ENCODE peak calls at places on chromosomes 2 and 18, in seven cellular contexts. R is ovary, T is transverse colon, O is tibial nerve, M is A549, V is H1, E is stomach. Q is an unnamed sample. For H3K4me1, the result is how much of the 10 kb centered on the place peaks cover.

GRCh38 chr2:201357216-201357615 is at the start of gene FLACC1:
- DNase-seq in R (no peak), T (no peak), O (no peak), M (peak), V (no peak), E (no peak), Q (no peak)

GRCh38 chr2:66445781-66446177 is 10.9 kb downstream of the MEIS1 start:
- DNase-seq in R (peak), T (no peak), O (no peak), M (no peak), V (peak), E (no peak), Q (peak)

GRCh38 chr2:102795641-102796040 is 33.8 kb downstream of the TMEM182 start:
- DNase-seq in R (no peak), T (no peak), O (no peak), M (no peak), V (no peak), E (no peak), Q (no peak)

GRCh38 chr2:33510589-33510968 is 34.1 kb downstream of the RASGRP3 start:
- DNase-seq in R (no peak), T (no peak), O (no peak), M (no peak), V (no peak), E (no peak), Q (no peak)

GRCh38 chr18:23529597-23529996 is 26.3 kb downstream of the RMC1 start:
- DNase-seq in R (no peak), T (no peak), O (no peak), M (peak), V (no peak), E (no peak), Q (no peak)

GRCh38 chr2:181944164-181944913 is 41.3 kb upstream of the PPP1R1C start:
- DNase-seq in R (no peak), T (no peak), O (no peak), M (no peak), V (no peak), E (no peak), Q (no peak)

GRCh38 chr2:120605231-120605935 is 130.3 kb upstream of the GLI2 start:
- DNase-seq in R (no peak), T (no peak), O (no peak), M (no peak), V (no peak), E (no peak), Q (no peak)

GRCh38 chr18:64474279-64474678 is 325.4 kb upstream of the LINC00305 start:
- DNase-seq in R (no peak), T (no peak), O (no peak), M (no peak), V (no peak), E (no peak), Q (no peak)

GRCh38 chr18:56035546-56035945 is 447.6 kb upstream of the TCF4 start:
- DNase-seq in R (no peak), T (no peak), O (no peak), M (no peak), V (no peak), E (no peak), Q (no peak)

GRCh38 chr2:6958616-6959235 is 41.5 kb downstream of the RNF144A start:
- DNase-seq in R (no peak), T (no peak), O (peak), M (no peak), V (no peak), E (no peak), Q (no peak)

GRCh38 chr2:41698787-41699422 is 348.9 kb upstream of the PKDCC start:
- DNase-seq in R (peak), T (peak), O (no peak), M (no peak), V (peak), E (no peak), Q (peak)

GRCh38 chr18:13543811-13544732 is 182.3 kb downstream of the FAM210A start:
- DNase-seq in R (no peak), T (no peak), O (no peak), M (no peak), V (no peak), E (no peak), Q (no peak)

GRCh38 chr2:62363166-62363565 is 142.8 kb downstream of the TMEM17 start:
- DNase-seq in R (no peak), T (no peak), O (no peak), M (no peak), V (no peak), E (no peak), Q (no peak)

GRCh38 chr18:78974115-78974740 is 5.4 kb upstream of the SALL3 start:
- DNase-seq in R (no peak), T (no peak), O (no peak), M (no peak), V (peak), E (no peak), Q (no peak)

GRCh38 chr2:137969418-137969765 is 5.1 kb downstream of the HNMT start:
- DNase-seq in R (no peak), T (no peak), O (no peak), M (no peak), V (no peak), E (peak), Q (peak)

GRCh38 chr2:111116843-111117665 is 3.7 kb upstream of the BCL2L11 start:
- DNase-seq in R (peak), T (peak), O (peak), M (peak), V (peak), E (peak), Q (peak)

GRCh38 chr2:112584134-112584890 is at the start of gene CHCHD5:
- DNase-seq in R (peak), T (peak), O (peak), M (peak), V (peak), E (peak), Q (peak)

GRCh38 chr18:12307871-12308385 is at the start of gene TUBB6:
- DNase-seq in R (peak), T (peak), O (peak), M (peak), V (peak), E (peak), Q (peak)

GRCh38 chr18:30415903-30416302 is 626.6 kb downstream of the DSC3 start:
- DNase-seq in R (no peak), T (no peak), O (no peak), M (no peak), V (no peak), E (no peak), Q (no peak)

GRCh38 chr2:231987088-231987788 is 25.7 kb downstream of the DIS3L2 start:
- DNase-seq in R (peak), T (no peak), O (no peak), M (no peak), V (no peak), E (no peak), Q (no peak)

GRCh38 chr2:216692636-216693413 is 2.5 kb downstream of the IGFBP5 start:
- DNase-seq in R (peak), T (peak), O (peak), M (peak), V (peak), E (peak), Q (peak)

GRCh38 chr2:238569415-238570195 is 142.9 kb downstream of the ASB1 start:
- DNase-seq in R (no peak), T (no peak), O (no peak), M (no peak), V (no peak), E (no peak), Q (peak)

GRCh38 chr2:174120346-174120745 is 128.0 kb downstream of the OLA1 start:
- DNase-seq in R (no peak), T (no peak), O (no peak), M (peak), V (no peak), E (no peak), Q (no peak)

GRCh38 chr2:42928161-42928691 is 135.8 kb upstream of the HAAO start:
- DNase-seq in R (peak), T (peak), O (no peak), M (no peak), V (no peak), E (no peak), Q (no peak)
- H3K4me1 ChIP-seq in R (half or more), T (half or more), O (half or more), M (under half), V (under half), E (half or more), Q (half or more)

GRCh38 chr18:37742436-37742835 is 176.8 kb upstream of the CELF4 start:
- DNase-seq in R (no peak), T (no peak), O (no peak), M (no peak), V (no peak), E (no peak), Q (no peak)
- TF ChIP-seq EP300 in R (no peak), T (no peak), O (no peak), M (no peak), V (no peak), E (no peak), Q (no peak)

DNA sequence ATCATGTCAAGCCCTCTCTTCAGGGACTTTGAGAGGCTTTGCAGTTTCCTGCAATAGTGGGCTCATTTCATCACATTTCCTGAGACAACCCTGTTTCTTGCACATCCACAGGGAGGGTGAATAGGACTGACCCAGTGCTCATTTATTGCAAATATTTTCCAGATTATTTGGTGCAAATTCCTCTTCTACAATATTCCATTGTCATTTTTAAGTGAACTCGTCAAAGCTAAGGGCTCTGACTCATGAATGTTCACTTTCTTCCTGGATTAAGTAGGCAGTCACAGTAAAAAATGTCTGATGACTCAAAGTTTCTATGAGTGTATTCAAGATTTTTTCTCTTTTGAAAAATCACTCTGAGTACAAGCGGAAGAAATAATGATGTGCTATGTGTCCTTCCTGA is 225.5 kb upstream of the GALNT5 start:
- DNase-seq in R (no peak), T (no peak), O (no peak), M (peak), V (no peak), E (no peak), Q (no peak)
- H3K4me3 ChIP-seq in R (no peak), T (no peak), O (no peak), M (no peak), V (no peak), E (no peak), Q (no peak)

GRCh38 chr18:3248062-3248669 is 565 bp downstream of the MYL12A start:
- DNase-seq in R (no peak), T (peak), O (no peak), M (no peak), V (no peak), E (no peak), Q (no peak)
- H3K4me1 ChIP-seq in R (under half), T (half or more), O (under half), M (under half), V (under half), E (half or more), Q (under half)

Q was measured in upper lobe of left lung.